ENCODE peak calls at places on chromosomes 1 and 21, in four cellular contexts. One of them, this sample, is unnamed.

GRCh38 chr1:85615536-85615935 is 35.0 kb downstream of the CCN1 start:
- DNase-seq in esophagus squamous epithelium: no peak
- DNase-seq in heart left ventricle: no peak
- DNase-seq in IMR-90: no peak
- DNase-seq in this sample: no peak

GRCh38 chr21:25176637-25177412 is 430.5 kb downstream of the MRPL39 start:
- DNase-seq in IMR-90: peak
- DNase-seq in heart left ventricle: no peak
- DNase-seq in esophagus squamous epithelium: no peak
- DNase-seq in this sample: no peak

GRCh38 chr1:30452170-30452569 is 271.2 kb downstream of the MATN1 start:
- DNase-seq in esophagus squamous epithelium: no peak
- DNase-seq in heart left ventricle: no peak
- DNase-seq in IMR-90: no peak
- DNase-seq in this sample: no peak

GRCh38 chr1:7646981-7647901 is 123.9 kb upstream of the VAMP3 start:
- DNase-seq in heart left ventricle: peak
- DNase-seq in IMR-90: peak
- DNase-seq in esophagus squamous epithelium: no peak
- DNase-seq in this sample: peak

GRCh38 chr1:98099501-98099900 is 178.7 kb upstream of the DPYD start:
- DNase-seq in IMR-90: no peak
- DNase-seq in heart left ventricle: no peak
- DNase-seq in esophagus squamous epithelium: no peak
- DNase-seq in this sample: no peak

GRCh38 chr1:243507672-243508302 is 251.9 kb downstream of the SDCCAG8 start:
- DNase-seq in IMR-90: no peak
- DNase-seq in esophagus squamous epithelium: no peak
- DNase-seq in heart left ventricle: no peak
- DNase-seq in this sample: no peak

GRCh38 chr21:45982256-45982757 is 737 bp downstream of the COL6A1 start:
- DNase-seq in esophagus squamous epithelium: no peak
- DNase-seq in IMR-90: no peak
- DNase-seq in heart left ventricle: peak
- DNase-seq in this sample: peak

GRCh38 chr1:98669355-98670296 is 8.1 kb downstream of the SNX7 start:
- DNase-seq in esophagus squamous epithelium: no peak
- DNase-seq in IMR-90: peak
- DNase-seq in heart left ventricle: no peak
- DNase-seq in this sample: no peak

GRCh38 chr1:55313903-55314302 is 98.7 kb upstream of the USP24 start:
- DNase-seq in IMR-90: peak
- DNase-seq in heart left ventricle: no peak
- DNase-seq in esophagus squamous epithelium: no peak
- DNase-seq in this sample: no peak

GRCh38 chr1:9375912-9376311 is 83.2 kb downstream of the SPSB1 start:
- DNase-seq in esophagus squamous epithelium: no peak
- DNase-seq in heart left ventricle: peak
- DNase-seq in IMR-90: no peak
- DNase-seq in this sample: no peak

GRCh38 chr1:117499071-117499470 is 106.8 kb upstream of the TENT5C start:
- DNase-seq in esophagus squamous epithelium: no peak
- DNase-seq in IMR-90: peak
- DNase-seq in heart left ventricle: no peak
- DNase-seq in this sample: no peak

GRCh38 chr1:205669341-205670142 is 10.8 kb downstream of the SLC45A3 start:
- DNase-seq in heart left ventricle: no peak
- DNase-seq in IMR-90: no peak
- DNase-seq in esophagus squamous epithelium: no peak
- DNase-seq in this sample: no peak

DNA sequence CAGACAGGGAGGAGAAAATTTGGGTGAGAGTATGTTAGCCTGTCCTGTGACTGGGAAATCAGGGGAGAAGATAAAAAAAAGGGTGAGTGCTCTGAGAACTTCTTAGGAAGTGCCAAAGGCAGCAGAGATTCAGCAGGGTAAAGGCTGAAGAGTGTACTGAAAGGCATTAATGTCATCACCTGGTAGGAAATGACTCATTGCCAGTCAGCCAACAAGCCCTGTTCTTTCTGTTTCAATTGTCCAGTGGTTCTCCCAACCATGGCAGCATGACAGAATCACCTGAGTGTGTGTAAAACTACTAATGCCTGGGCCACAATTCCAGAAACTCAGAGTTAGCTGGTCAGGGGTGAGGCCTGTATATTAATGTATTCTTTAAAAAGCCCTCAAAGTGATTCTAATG is 83.5 kb downstream of the INTS7 start:
- DNase-seq in heart left ventricle: no peak
- DNase-seq in esophagus squamous epithelium: no peak
- DNase-seq in IMR-90: peak
- DNase-seq in this sample: peak
- TF ChIP-seq POLR2A in heart left ventricle: no peak
- TF ChIP-seq POLR2A in esophagus squamous epithelium: no peak
- TF ChIP-seq POLR2A in IMR-90: no peak
- TF ChIP-seq POLR2A in this sample: no peak

GRCh38 chr1:1345860-1346500 is 3.2 kb downstream of the DVL1 start:
- DNase-seq in esophagus squamous epithelium: no peak
- DNase-seq in heart left ventricle: no peak
- DNase-seq in IMR-90: no peak
- DNase-seq in this sample: no peak
- H3K27ac ChIP-seq in esophagus squamous epithelium: peak
- H3K27ac ChIP-seq in heart left ventricle: no peak
- H3K27ac ChIP-seq in IMR-90: no peak
- H3K27ac ChIP-seq in this sample: no peak

GRCh38 chr1:26529655-26530539 is at the start of gene RPS6KA1:
- DNase-seq in heart left ventricle: peak
- DNase-seq in IMR-90: peak
- DNase-seq in esophagus squamous epithelium: no peak
- DNase-seq in this sample: peak
- TF ChIP-seq POLR2A in heart left ventricle: no peak
- TF ChIP-seq POLR2A in IMR-90: no peak
- TF ChIP-seq POLR2A in esophagus squamous epithelium: peak
- TF ChIP-seq POLR2A in this sample: peak

GRCh38 chr1:161915978-161916377 is 107.7 kb downstream of the OLFML2B start:
- DNase-seq in esophagus squamous epithelium: no peak
- DNase-seq in IMR-90: no peak
- DNase-seq in heart left ventricle: no peak
- DNase-seq in this sample: no peak

GRCh38 chr1:161921990-161922389 is 101.7 kb downstream of the OLFML2B start:
- DNase-seq in esophagus squamous epithelium: no peak
- DNase-seq in IMR-90: peak
- DNase-seq in heart left ventricle: no peak
- DNase-seq in this sample: no peak

GRCh38 chr1:161915051-161915503 is 108.6 kb downstream of the OLFML2B start:
- DNase-seq in IMR-90: peak
- DNase-seq in esophagus squamous epithelium: no peak
- DNase-seq in heart left ventricle: no peak
- DNase-seq in this sample: no peak

GRCh38 chr1:161921491-161921890 is 102.2 kb downstream of the OLFML2B start:
- DNase-seq in IMR-90: no peak
- DNase-seq in esophagus squamous epithelium: no peak
- DNase-seq in heart left ventricle: no peak
- DNase-seq in this sample: no peak

DNA sequence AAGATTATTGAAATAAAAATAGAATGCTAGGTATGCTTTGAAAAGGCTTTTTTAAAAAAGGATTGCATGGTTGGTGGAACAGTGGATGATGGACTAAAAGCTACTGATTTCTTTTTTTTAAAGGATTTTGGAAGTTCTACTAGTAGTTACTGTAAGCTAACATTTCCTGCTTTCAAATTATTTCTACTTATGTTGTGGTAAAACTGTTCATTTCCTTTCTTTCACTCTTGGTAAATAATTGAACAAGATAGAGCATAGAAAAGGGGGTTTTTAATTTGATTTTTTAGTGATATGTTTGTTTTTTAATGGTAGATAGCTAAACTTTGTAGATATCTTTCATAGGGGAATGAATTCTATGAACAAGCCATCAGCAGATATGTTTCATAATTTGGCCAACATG is 104.4 kb downstream of the OLFML2B start:
- DNase-seq in IMR-90: no peak
- DNase-seq in heart left ventricle: no peak
- DNase-seq in esophagus squamous epithelium: no peak
- DNase-seq in this sample: no peak
- H3K27ac ChIP-seq in IMR-90: no peak
- H3K27ac ChIP-seq in heart left ventricle: no peak
- H3K27ac ChIP-seq in esophagus squamous epithelium: no peak
- H3K27ac ChIP-seq in this sample: no peak

GRCh38 chr1:160639652-160640051 is 7.2 kb downstream of the SLAMF1 start:
- DNase-seq in IMR-90: no peak
- DNase-seq in heart left ventricle: no peak
- DNase-seq in esophagus squamous epithelium: no peak
- DNase-seq in this sample: no peak
- TF ChIP-seq POLR2A in IMR-90: no peak
- TF ChIP-seq POLR2A in heart left ventricle: no peak
- TF ChIP-seq POLR2A in esophagus squamous epithelium: no peak
- TF ChIP-seq POLR2A in this sample: no peak

This sample was measured in thyroid gland.